ENCODE peak calls at places on chromosomes 4 and X, in six cellular contexts. J, I, R, P, K and V are unnamed samples. For H3K4me1, the result is how much of the 10 kb centered on the place peaks cover.

GRCh38 chr4:56181140-56181950 is 205.9 kb downstream of the AASDH start:
- DNase-seq in J (no peak), I (no peak), R (no peak), P (no peak), K (no peak), V (no peak)

GRCh38 chr4:132330994-132331393 is 818.1 kb upstream of the PCDH10 start:
- DNase-seq in J (no peak), I (no peak), R (no peak), P (no peak), K (no peak), V (no peak)

GRCh38 chrX:30308263-30309138 is 689 bp downstream of the NR0B1 start:
- DNase-seq in J (no peak), I (peak), R (no peak), P (no peak), K (peak), V (no peak)

GRCh38 chrX:37662181-37662580 is 23.4 kb upstream of the XK start:
- DNase-seq in J (no peak), I (no peak), R (no peak), P (no peak), K (no peak), V (no peak)

GRCh38 chr4:44098973-44099372 is 349.6 kb downstream of the KCTD8 start:
- DNase-seq in J (no peak), I (no peak), R (no peak), P (no peak), K (no peak), V (no peak)

GRCh38 chrX:17375631-17376380 is 806 bp downstream of the NHS start:
- DNase-seq in J (peak), I (peak), R (peak), P (no peak), K (peak), V (peak)

GRCh38 chr4:7375427-7375826 is 59.3 kb downstream of the PSAPL1 start:
- DNase-seq in J (no peak), I (peak), R (no peak), P (no peak), K (no peak), V (no peak)

GRCh38 chr4:147318581-147318980 is 162.3 kb upstream of the EDNRA start:
- DNase-seq in J (no peak), I (no peak), R (peak), P (no peak), K (no peak), V (no peak)

GRCh38 chr4:51836531-51836930 is 6.4 kb upstream of the DCUN1D4 start:
- DNase-seq in J (no peak), I (no peak), R (peak), P (no peak), K (no peak), V (no peak)

GRCh38 chr4:56757821-56758400 is 63.6 kb downstream of the SPINK2 start:
- DNase-seq in J (peak), I (peak), R (peak), P (no peak), K (peak), V (no peak)

GRCh38 chrX:137575596-137576255 is 9.8 kb downstream of the ZIC3 start:
- DNase-seq in J (no peak), I (no peak), R (no peak), P (no peak), K (no peak), V (no peak)

GRCh38 chr4:91113130-91113706 is 986.0 kb downstream of the CCSER1 start:
- DNase-seq in J (no peak), I (no peak), R (peak), P (no peak), K (peak), V (no peak)

GRCh38 chrX:49844622-49845021 is 15.5 kb downstream of the PAGE4 start:
- DNase-seq in J (no peak), I (no peak), R (no peak), P (no peak), K (no peak), V (no peak)

GRCh38 chr4:147118523-147118922 is 172.9 kb upstream of the TTC29 start:
- DNase-seq in J (no peak), I (no peak), R (no peak), P (no peak), K (no peak), V (no peak)

GRCh38 chr4:48947731-48948130 is 38.3 kb upstream of the CWH43 start:
- DNase-seq in J (no peak), I (no peak), R (no peak), P (no peak), K (no peak), V (no peak)

GRCh38 chr4:72283357-72283756 is 251.6 kb downstream of the NPFFR2 start:
- DNase-seq in J (no peak), I (no peak), R (peak), P (no peak), K (no peak), V (no peak)

GRCh38 chr4:161704040-161704439 is 459.8 kb downstream of the FSTL5 start:
- DNase-seq in J (no peak), I (no peak), R (no peak), P (no peak), K (no peak), V (no peak)

GRCh38 chrX:9942086-9942485 is 25.1 kb upstream of the CLDN34 start:
- DNase-seq in J (peak), I (no peak), R (no peak), P (no peak), K (no peak), V (no peak)

GRCh38 chr4:140928880-140929279 is 172.7 kb upstream of the TBC1D9 start:
- DNase-seq in J (no peak), I (no peak), R (peak), P (no peak), K (no peak), V (no peak)

GRCh38 chr4:6270691-6271121 is 1.1 kb downstream of the WFS1 start:
- DNase-seq in J (peak), I (peak), R (peak), P (no peak), K (no peak), V (no peak)

GRCh38 chrX:2676794-2677675 is 14.1 kb upstream of the CD99 start:
- DNase-seq in J (peak), I (no peak), R (peak), P (no peak), K (no peak), V (no peak)

GRCh38 chr4:152807294-152807829 is 27.6 kb downstream of the ARFIP1 start:
- DNase-seq in J (no peak), I (no peak), R (peak), P (no peak), K (no peak), V (no peak)

GRCh38 chrX:97234471-97235097 is 350.9 kb downstream of the RPA4 start:
- DNase-seq in J (no peak), I (no peak), R (no peak), P (no peak), K (no peak), V (no peak)

GRCh38 chrX:110182362-110182761 is 135.5 kb downstream of the AMMECR1 start:
- DNase-seq in J (no peak), I (no peak), R (peak), P (no peak), K (no peak), V (no peak)

GRCh38 chr4:17557880-17558279 is 19.1 kb upstream of the LAP3 start:
- DNase-seq in J (no peak), I (no peak), R (peak), P (no peak), K (no peak), V (no peak)

GRCh38 chrX:120517936-120518335 is 42.8 kb downstream of the CUL4B start:
- DNase-seq in J (no peak), I (no peak), R (peak), P (no peak), K (no peak), V (no peak)

GRCh38 chrX:75230296-75230695 is 43.6 kb upstream of the UPRT start:
- DNase-seq in J (no peak), I (no peak), R (no peak), P (no peak), K (no peak), V (no peak)

GRCh38 chr4:72311291-72311690 is 257.7 kb downstream of the ADAMTS3 start:
- DNase-seq in J (no peak), I (no peak), R (peak), P (no peak), K (no peak), V (no peak)

GRCh38 chrX:146956760-146957159 is 142.2 kb upstream of the CXorf51A start:
- DNase-seq in J (no peak), I (no peak), R (no peak), P (no peak), K (no peak), V (no peak)

GRCh38 chrX:65610040-65610439 is 57.4 kb upstream of the MSN start:
- DNase-seq in J (no peak), I (no peak), R (no peak), P (no peak), K (no peak), V (no peak)

GRCh38 chrX:97524340-97524739 is 640.6 kb downstream of the RPA4 start:
- DNase-seq in J (no peak), I (no peak), R (peak), P (no peak), K (no peak), V (no peak)

GRCh38 chr4:152864361-152864760 is 71.8 kb upstream of the FHDC1 start:
- DNase-seq in J (no peak), I (no peak), R (no peak), P (no peak), K (no peak), V (no peak)

GRCh38 chr4:17718471-17718870 is 63.0 kb downstream of the FAM184B start:
- DNase-seq in J (no peak), I (no peak), R (no peak), P (no peak), K (no peak), V (no peak)

GRCh38 chr4:118964891-118965411 is 76.3 kb downstream of the SYNPO2 start:
- DNase-seq in J (no peak), I (peak), R (no peak), P (no peak), K (no peak), V (no peak)

GRCh38 chr4:119715490-119716445 is 87.2 kb upstream of the PDE5A start:
- DNase-seq in J (peak), I (no peak), R (no peak), P (no peak), K (no peak), V (no peak)

GRCh38 chr4:7217453-7218310 is 25.3 kb downstream of the SORCS2 start:
- DNase-seq in J (peak), I (no peak), R (peak), P (no peak), K (no peak), V (no peak)

GRCh38 chrX:307261-308111 is 11.1 kb downstream of the GTPBP6 start:
- DNase-seq in J (no peak), I (peak), R (no peak), P (peak), K (no peak), V (peak)

GRCh38 chr4:26337612-26338011 is 16.8 kb downstream of the RBPJ start:
- DNase-seq in J (no peak), I (no peak), R (no peak), P (no peak), K (no peak), V (no peak)

GRCh38 chrX:11579856-11580595 is 85.7 kb downstream of the ARHGAP6 start:
- DNase-seq in J (no peak), I (no peak), R (peak), P (no peak), K (no peak), V (no peak)

GRCh38 chr4:30755306-30755705 is 35.1 kb downstream of the PCDH7 start:
- DNase-seq in J (no peak), I (no peak), R (no peak), P (no peak), K (no peak), V (no peak)

GRCh38 chr4:143355540-143356217 is 19.0 kb downstream of the GAB1 start:
- DNase-seq in J (no peak), I (no peak), R (peak), P (no peak), K (no peak), V (no peak)
- H3K4me1 ChIP-seq in J (half or more), I (half or more), R (half or more), P (half or more), K (half or more), V (under half)

DNA sequence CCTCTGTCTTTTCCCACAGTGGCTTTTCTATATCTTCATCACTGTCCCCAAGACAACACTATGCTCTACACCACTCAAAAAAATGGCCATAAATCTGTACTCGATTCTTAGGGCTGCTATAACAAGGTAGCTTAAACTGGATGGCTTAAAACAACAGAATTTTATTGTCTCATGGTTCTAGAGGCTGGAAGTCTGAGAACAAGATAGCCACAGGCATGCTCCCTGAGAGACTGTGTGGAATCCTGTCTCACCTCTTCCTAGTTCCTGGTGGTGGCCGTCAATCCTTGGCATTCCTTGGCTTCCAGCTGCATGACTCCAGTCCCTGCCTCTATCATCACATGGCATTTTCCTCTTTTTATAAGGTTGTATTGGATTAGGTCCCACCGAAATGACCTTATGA is 70.7 kb upstream of the DCLK2 start:
- DNase-seq in J (no peak), I (no peak), R (peak), P (no peak), K (no peak), V (no peak)
- TF ChIP-seq CTCF in J (no peak), I (no peak), R (no peak), P (no peak), K (no peak), V (no peak)

GRCh38 chr4:39045791-39046221 is 13.6 kb upstream of the TMEM156 start:
- DNase-seq in J (peak), I (no peak), R (peak), P (no peak), K (no peak), V (no peak)
- H3K4me1 ChIP-seq in J (under half), I (under half), R (under half), P (under half), K (under half), V (half or more)

GRCh38 chrX:111568817-111569216 is 57.4 kb downstream of the SERTM2 start:
- DNase-seq in J (no peak), I (no peak), R (no peak), P (no peak), K (no peak), V (no peak)

GRCh38 chrX:111568356-111568755 is 56.9 kb downstream of the SERTM2 start:
- DNase-seq in J (peak), I (no peak), R (peak), P (no peak), K (peak), V (no peak)
- TF ChIP-seq CTCF in J (no peak), I (no peak), R (peak), P (no peak), K (peak), V (peak)

DNA sequence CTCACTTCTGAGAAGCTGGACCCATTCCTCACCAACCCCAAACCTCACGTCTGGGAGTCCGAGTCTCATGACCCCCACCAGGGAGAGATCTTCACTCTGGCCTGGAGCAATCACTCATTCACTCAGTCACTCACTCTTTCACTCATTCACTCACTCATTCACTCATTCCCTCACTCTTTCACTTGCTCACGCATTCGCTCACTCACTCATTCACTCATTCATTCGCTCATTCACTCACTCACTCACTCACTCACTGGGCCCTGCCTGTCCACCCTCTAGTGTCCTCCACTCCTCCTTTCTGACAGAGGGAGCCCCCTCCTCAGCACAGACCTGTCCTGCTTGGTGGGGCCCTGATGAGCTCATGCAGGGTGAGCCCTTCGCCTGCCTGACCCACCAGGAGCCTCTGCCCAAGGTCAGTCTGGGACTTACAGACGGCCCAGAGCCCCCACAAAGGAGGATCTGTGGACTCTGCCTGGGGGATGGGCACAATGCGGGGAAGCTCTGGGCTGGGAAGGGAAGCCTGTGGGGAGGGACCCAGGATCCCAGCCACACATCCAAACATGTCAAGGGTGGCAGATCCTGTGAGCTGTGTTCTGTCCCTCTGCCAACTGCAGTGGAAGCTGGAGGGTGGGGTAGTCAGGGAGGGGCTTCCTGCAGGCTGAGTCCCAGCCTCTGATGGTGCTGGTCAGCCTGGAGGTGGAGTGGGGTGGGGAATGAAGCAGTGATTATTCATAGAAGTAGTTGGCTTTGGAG is 18.5 kb downstream of the CPZ start:
- DNase-seq in J (no peak), I (no peak), R (peak), P (no peak), K (no peak), V (peak)
- H3K4me1 ChIP-seq in J (under half), I (under half), R (under half), P (under half), K (under half), V (under half)

GRCh38 chr4:10960386-10960785 is 275.8 kb upstream of the CLNK start:
- DNase-seq in J (no peak), I (no peak), R (no peak), P (no peak), K (no peak), V (no peak)
- TF ChIP-seq CTCF in J (no peak), I (no peak), R (no peak), P (no peak), K (no peak), V (no peak)

GRCh38 chrX:1528186-1528883 is 8.7 kb downstream of the P2RY8 start:
- DNase-seq in J (no peak), I (no peak), R (no peak), P (peak), K (no peak), V (no peak)
- H3K4me1 ChIP-seq in J (under half), I (under half), R (under half), P (under half), K (under half), V (under half)